ENCODE peak calls at places on chromosomes 11 and 22, in seven cellular contexts. One of them, this sample, is unnamed.

GRCh38 chr11:118290923-118291322 is 13.6 kb upstream of the CD3E start:
- DNase-seq in activated T-helper 1 cell treated with anti-CD3 and anti-CD28 coated beads, Interleukin-12 subunit alpha, Interleukin-12 subunit beta, Interleukin-2, Interleukin-4 antibody, amounts not matched to agents 30 ng/mL and 10 ng/mL and 1 ng/mL, durations not matched to agents 14 hours and 24 hours and 36 hours: peak
- DNase-seq in NCI-H2171 treated with DMSO at 0.1 percent for 48 hours: no peak
- DNase-seq in hypothalamus: no peak
- DNase-seq in brain microvascular endothelial cell: no peak
- DNase-seq in NCI-H774: no peak
- DNase-seq in globus pallidus: peak
- DNase-seq in this sample: peak

GRCh38 chr11:128713595-128713994 is 19.7 kb downstream of the FLI1 start:
- DNase-seq in activated T-helper 1 cell treated with anti-CD3 and anti-CD28 coated beads, Interleukin-12 subunit alpha, Interleukin-12 subunit beta, Interleukin-2, Interleukin-4 antibody, amounts not matched to agents 30 ng/mL and 10 ng/mL and 1 ng/mL, durations not matched to agents 14 hours and 24 hours and 36 hours: no peak
- DNase-seq in NCI-H2171 treated with DMSO at 0.1 percent for 48 hours: no peak
- DNase-seq in hypothalamus: no peak
- DNase-seq in brain microvascular endothelial cell: no peak
- DNase-seq in NCI-H774: no peak
- DNase-seq in globus pallidus: no peak
- DNase-seq in this sample: peak

GRCh38 chr22:23591846-23592245 is 11.8 kb upstream of the IGLL1 start:
- DNase-seq in activated T-helper 1 cell treated with anti-CD3 and anti-CD28 coated beads, Interleukin-12 subunit alpha, Interleukin-12 subunit beta, Interleukin-2, Interleukin-4 antibody, amounts not matched to agents 30 ng/mL and 10 ng/mL and 1 ng/mL, durations not matched to agents 14 hours and 24 hours and 36 hours: no peak
- DNase-seq in NCI-H2171 treated with DMSO at 0.1 percent for 48 hours: no peak
- DNase-seq in hypothalamus: no peak
- DNase-seq in brain microvascular endothelial cell: no peak
- DNase-seq in NCI-H774: no peak
- DNase-seq in globus pallidus: no peak
- DNase-seq in this sample: no peak

GRCh38 chr22:39098576-39098975 is 1.5 kb downstream of the APOBEC3H start:
- DNase-seq in activated T-helper 1 cell treated with anti-CD3 and anti-CD28 coated beads, Interleukin-12 subunit alpha, Interleukin-12 subunit beta, Interleukin-2, Interleukin-4 antibody, amounts not matched to agents 30 ng/mL and 10 ng/mL and 1 ng/mL, durations not matched to agents 14 hours and 24 hours and 36 hours: no peak
- DNase-seq in NCI-H2171 treated with DMSO at 0.1 percent for 48 hours: no peak
- DNase-seq in hypothalamus: no peak
- DNase-seq in brain microvascular endothelial cell: no peak
- DNase-seq in NCI-H774: no peak
- DNase-seq in globus pallidus: no peak
- DNase-seq in this sample: no peak

GRCh38 chr11:47766363-47767227 is 546 bp downstream of the FNBP4 start:
- DNase-seq in activated T-helper 1 cell treated with anti-CD3 and anti-CD28 coated beads, Interleukin-12 subunit alpha, Interleukin-12 subunit beta, Interleukin-2, Interleukin-4 antibody, amounts not matched to agents 30 ng/mL and 10 ng/mL and 1 ng/mL, durations not matched to agents 14 hours and 24 hours and 36 hours: peak
- DNase-seq in NCI-H2171 treated with DMSO at 0.1 percent for 48 hours: peak
- DNase-seq in hypothalamus: peak
- DNase-seq in brain microvascular endothelial cell: peak
- DNase-seq in NCI-H774: peak
- DNase-seq in globus pallidus: peak
- DNase-seq in this sample: peak

GRCh38 chr11:73234403-73235181 is 16.5 kb downstream of the P2RY2 start:
- DNase-seq in activated T-helper 1 cell treated with anti-CD3 and anti-CD28 coated beads, Interleukin-12 subunit alpha, Interleukin-12 subunit beta, Interleukin-2, Interleukin-4 antibody, amounts not matched to agents 30 ng/mL and 10 ng/mL and 1 ng/mL, durations not matched to agents 14 hours and 24 hours and 36 hours: no peak
- DNase-seq in NCI-H2171 treated with DMSO at 0.1 percent for 48 hours: no peak
- DNase-seq in hypothalamus: no peak
- DNase-seq in brain microvascular endothelial cell: no peak
- DNase-seq in NCI-H774: no peak
- DNase-seq in globus pallidus: no peak
- DNase-seq in this sample: no peak

GRCh38 chr11:88338223-88338661 is 706 bp upstream of the CTSC start:
- DNase-seq in activated T-helper 1 cell treated with anti-CD3 and anti-CD28 coated beads, Interleukin-12 subunit alpha, Interleukin-12 subunit beta, Interleukin-2, Interleukin-4 antibody, amounts not matched to agents 30 ng/mL and 10 ng/mL and 1 ng/mL, durations not matched to agents 14 hours and 24 hours and 36 hours: peak
- DNase-seq in NCI-H2171 treated with DMSO at 0.1 percent for 48 hours: no peak
- DNase-seq in hypothalamus: peak
- DNase-seq in brain microvascular endothelial cell: peak
- DNase-seq in NCI-H774: no peak
- DNase-seq in globus pallidus: peak
- DNase-seq in this sample: peak

GRCh38 chr11:116772443-116773202 is at the start of gene BUD13:
- DNase-seq in activated T-helper 1 cell treated with anti-CD3 and anti-CD28 coated beads, Interleukin-12 subunit alpha, Interleukin-12 subunit beta, Interleukin-2, Interleukin-4 antibody, amounts not matched to agents 30 ng/mL and 10 ng/mL and 1 ng/mL, durations not matched to agents 14 hours and 24 hours and 36 hours: peak
- DNase-seq in NCI-H2171 treated with DMSO at 0.1 percent for 48 hours: peak
- DNase-seq in hypothalamus: peak
- DNase-seq in brain microvascular endothelial cell: peak
- DNase-seq in NCI-H774: peak
- DNase-seq in globus pallidus: peak
- DNase-seq in this sample: peak

GRCh38 chr11:78008174-78008573 is 13.7 kb upstream of the INTS4 start:
- DNase-seq in activated T-helper 1 cell treated with anti-CD3 and anti-CD28 coated beads, Interleukin-12 subunit alpha, Interleukin-12 subunit beta, Interleukin-2, Interleukin-4 antibody, amounts not matched to agents 30 ng/mL and 10 ng/mL and 1 ng/mL, durations not matched to agents 14 hours and 24 hours and 36 hours: no peak
- DNase-seq in NCI-H2171 treated with DMSO at 0.1 percent for 48 hours: peak
- DNase-seq in hypothalamus: no peak
- DNase-seq in brain microvascular endothelial cell: no peak
- DNase-seq in NCI-H774: no peak
- DNase-seq in globus pallidus: no peak
- DNase-seq in this sample: no peak

GRCh38 chr22:38699784-38700183 is 959 bp downstream of the JOSD1 start:
- DNase-seq in activated T-helper 1 cell treated with anti-CD3 and anti-CD28 coated beads, Interleukin-12 subunit alpha, Interleukin-12 subunit beta, Interleukin-2, Interleukin-4 antibody, amounts not matched to agents 30 ng/mL and 10 ng/mL and 1 ng/mL, durations not matched to agents 14 hours and 24 hours and 36 hours: no peak
- DNase-seq in NCI-H2171 treated with DMSO at 0.1 percent for 48 hours: no peak
- DNase-seq in hypothalamus: no peak
- DNase-seq in brain microvascular endothelial cell: no peak
- DNase-seq in NCI-H774: no peak
- DNase-seq in globus pallidus: no peak
- DNase-seq in this sample: peak

GRCh38 chr11:123588117-123588815 is 66.2 kb downstream of the SCN3B start:
- DNase-seq in activated T-helper 1 cell treated with anti-CD3 and anti-CD28 coated beads, Interleukin-12 subunit alpha, Interleukin-12 subunit beta, Interleukin-2, Interleukin-4 antibody, amounts not matched to agents 30 ng/mL and 10 ng/mL and 1 ng/mL, durations not matched to agents 14 hours and 24 hours and 36 hours: no peak
- DNase-seq in NCI-H2171 treated with DMSO at 0.1 percent for 48 hours: no peak
- DNase-seq in hypothalamus: no peak
- DNase-seq in brain microvascular endothelial cell: no peak
- DNase-seq in NCI-H774: no peak
- DNase-seq in globus pallidus: no peak
- DNase-seq in this sample: no peak

GRCh38 chr11:6538892-6539291 is 41.8 kb downstream of the DNHD1 start:
- DNase-seq in activated T-helper 1 cell treated with anti-CD3 and anti-CD28 coated beads, Interleukin-12 subunit alpha, Interleukin-12 subunit beta, Interleukin-2, Interleukin-4 antibody, amounts not matched to agents 30 ng/mL and 10 ng/mL and 1 ng/mL, durations not matched to agents 14 hours and 24 hours and 36 hours: no peak
- DNase-seq in NCI-H2171 treated with DMSO at 0.1 percent for 48 hours: no peak
- DNase-seq in hypothalamus: no peak
- DNase-seq in brain microvascular endothelial cell: no peak
- DNase-seq in NCI-H774: no peak
- DNase-seq in globus pallidus: no peak
- DNase-seq in this sample: no peak

GRCh38 chr22:30843245-30843644 is 125.3 kb downstream of the MORC2 start:
- DNase-seq in activated T-helper 1 cell treated with anti-CD3 and anti-CD28 coated beads, Interleukin-12 subunit alpha, Interleukin-12 subunit beta, Interleukin-2, Interleukin-4 antibody, amounts not matched to agents 30 ng/mL and 10 ng/mL and 1 ng/mL, durations not matched to agents 14 hours and 24 hours and 36 hours: no peak
- DNase-seq in NCI-H2171 treated with DMSO at 0.1 percent for 48 hours: no peak
- DNase-seq in hypothalamus: no peak
- DNase-seq in brain microvascular endothelial cell: no peak
- DNase-seq in NCI-H774: no peak
- DNase-seq in globus pallidus: no peak
- DNase-seq in this sample: no peak

GRCh38 chr22:29136715-29137700 is 64.2 kb downstream of the KREMEN1 start:
- DNase-seq in activated T-helper 1 cell treated with anti-CD3 and anti-CD28 coated beads, Interleukin-12 subunit alpha, Interleukin-12 subunit beta, Interleukin-2, Interleukin-4 antibody, amounts not matched to agents 30 ng/mL and 10 ng/mL and 1 ng/mL, durations not matched to agents 14 hours and 24 hours and 36 hours: no peak
- DNase-seq in NCI-H2171 treated with DMSO at 0.1 percent for 48 hours: peak
- DNase-seq in hypothalamus: no peak
- DNase-seq in brain microvascular endothelial cell: no peak
- DNase-seq in NCI-H774: no peak
- DNase-seq in globus pallidus: no peak
- DNase-seq in this sample: no peak

GRCh38 chr22:40418366-40419201 is 48.2 kb downstream of the SGSM3 start:
- DNase-seq in activated T-helper 1 cell treated with anti-CD3 and anti-CD28 coated beads, Interleukin-12 subunit alpha, Interleukin-12 subunit beta, Interleukin-2, Interleukin-4 antibody, amounts not matched to agents 30 ng/mL and 10 ng/mL and 1 ng/mL, durations not matched to agents 14 hours and 24 hours and 36 hours: no peak
- DNase-seq in NCI-H2171 treated with DMSO at 0.1 percent for 48 hours: peak
- DNase-seq in hypothalamus: peak
- DNase-seq in brain microvascular endothelial cell: no peak
- DNase-seq in NCI-H774: no peak
- DNase-seq in globus pallidus: peak
- DNase-seq in this sample: peak

GRCh38 chr11:937853-938261 is 12.2 kb downstream of the AP2A2 start:
- DNase-seq in activated T-helper 1 cell treated with anti-CD3 and anti-CD28 coated beads, Interleukin-12 subunit alpha, Interleukin-12 subunit beta, Interleukin-2, Interleukin-4 antibody, amounts not matched to agents 30 ng/mL and 10 ng/mL and 1 ng/mL, durations not matched to agents 14 hours and 24 hours and 36 hours: no peak
- DNase-seq in NCI-H2171 treated with DMSO at 0.1 percent for 48 hours: no peak
- DNase-seq in hypothalamus: no peak
- DNase-seq in brain microvascular endothelial cell: no peak
- DNase-seq in NCI-H774: no peak
- DNase-seq in globus pallidus: no peak
- DNase-seq in this sample: peak

GRCh38 chr11:133918606-133919260 is 38.0 kb downstream of the IGSF9B start:
- DNase-seq in activated T-helper 1 cell treated with anti-CD3 and anti-CD28 coated beads, Interleukin-12 subunit alpha, Interleukin-12 subunit beta, Interleukin-2, Interleukin-4 antibody, amounts not matched to agents 30 ng/mL and 10 ng/mL and 1 ng/mL, durations not matched to agents 14 hours and 24 hours and 36 hours: no peak
- DNase-seq in NCI-H2171 treated with DMSO at 0.1 percent for 48 hours: no peak
- DNase-seq in hypothalamus: no peak
- DNase-seq in brain microvascular endothelial cell: no peak
- DNase-seq in NCI-H774: no peak
- DNase-seq in globus pallidus: no peak
- DNase-seq in this sample: no peak

GRCh38 chr11:69953356-69953755 is 124.8 kb upstream of the ANO1 start:
- DNase-seq in activated T-helper 1 cell treated with anti-CD3 and anti-CD28 coated beads, Interleukin-12 subunit alpha, Interleukin-12 subunit beta, Interleukin-2, Interleukin-4 antibody, amounts not matched to agents 30 ng/mL and 10 ng/mL and 1 ng/mL, durations not matched to agents 14 hours and 24 hours and 36 hours: no peak
- DNase-seq in NCI-H2171 treated with DMSO at 0.1 percent for 48 hours: no peak
- DNase-seq in hypothalamus: no peak
- DNase-seq in brain microvascular endothelial cell: no peak
- DNase-seq in NCI-H774: no peak
- DNase-seq in globus pallidus: no peak
- DNase-seq in this sample: no peak

GRCh38 chr11:111406091-111406490 is 27.0 kb upstream of the POU2AF1 start:
- DNase-seq in activated T-helper 1 cell treated with anti-CD3 and anti-CD28 coated beads, Interleukin-12 subunit alpha, Interleukin-12 subunit beta, Interleukin-2, Interleukin-4 antibody, amounts not matched to agents 30 ng/mL and 10 ng/mL and 1 ng/mL, durations not matched to agents 14 hours and 24 hours and 36 hours: no peak
- DNase-seq in NCI-H2171 treated with DMSO at 0.1 percent for 48 hours: no peak
- DNase-seq in hypothalamus: no peak
- DNase-seq in brain microvascular endothelial cell: no peak
- DNase-seq in NCI-H774: no peak
- DNase-seq in globus pallidus: no peak
- DNase-seq in this sample: no peak

GRCh38 chr22:46596032-46596441 is 24.1 kb upstream of the GRAMD4 start:
- DNase-seq in activated T-helper 1 cell treated with anti-CD3 and anti-CD28 coated beads, Interleukin-12 subunit alpha, Interleukin-12 subunit beta, Interleukin-2, Interleukin-4 antibody, amounts not matched to agents 30 ng/mL and 10 ng/mL and 1 ng/mL, durations not matched to agents 14 hours and 24 hours and 36 hours: no peak
- DNase-seq in NCI-H2171 treated with DMSO at 0.1 percent for 48 hours: no peak
- DNase-seq in hypothalamus: no peak
- DNase-seq in brain microvascular endothelial cell: no peak
- DNase-seq in NCI-H774: no peak
- DNase-seq in globus pallidus: no peak
- DNase-seq in this sample: peak

GRCh38 chr11:102269927-102270326 is 47.4 kb upstream of the BIRC3 start:
- DNase-seq in activated T-helper 1 cell treated with anti-CD3 and anti-CD28 coated beads, Interleukin-12 subunit alpha, Interleukin-12 subunit beta, Interleukin-2, Interleukin-4 antibody, amounts not matched to agents 30 ng/mL and 10 ng/mL and 1 ng/mL, durations not matched to agents 14 hours and 24 hours and 36 hours: no peak
- DNase-seq in NCI-H2171 treated with DMSO at 0.1 percent for 48 hours: no peak
- DNase-seq in hypothalamus: no peak
- DNase-seq in brain microvascular endothelial cell: peak
- DNase-seq in NCI-H774: no peak
- DNase-seq in globus pallidus: no peak
- DNase-seq in this sample: no peak

GRCh38 chr11:111324277-111324720 is 26.0 kb downstream of the POU2AF3 start:
- DNase-seq in activated T-helper 1 cell treated with anti-CD3 and anti-CD28 coated beads, Interleukin-12 subunit alpha, Interleukin-12 subunit beta, Interleukin-2, Interleukin-4 antibody, amounts not matched to agents 30 ng/mL and 10 ng/mL and 1 ng/mL, durations not matched to agents 14 hours and 24 hours and 36 hours: no peak
- DNase-seq in NCI-H2171 treated with DMSO at 0.1 percent for 48 hours: no peak
- DNase-seq in hypothalamus: no peak
- DNase-seq in brain microvascular endothelial cell: no peak
- DNase-seq in NCI-H774: no peak
- DNase-seq in globus pallidus: no peak
- DNase-seq in this sample: no peak

GRCh38 chr22:22684605-22685561 is 40.5 kb downstream of the GGTLC2 start:
- DNase-seq in activated T-helper 1 cell treated with anti-CD3 and anti-CD28 coated beads, Interleukin-12 subunit alpha, Interleukin-12 subunit beta, Interleukin-2, Interleukin-4 antibody, amounts not matched to agents 30 ng/mL and 10 ng/mL and 1 ng/mL, durations not matched to agents 14 hours and 24 hours and 36 hours: no peak
- DNase-seq in NCI-H2171 treated with DMSO at 0.1 percent for 48 hours: no peak
- DNase-seq in hypothalamus: no peak
- DNase-seq in brain microvascular endothelial cell: peak
- DNase-seq in NCI-H774: peak
- DNase-seq in globus pallidus: no peak
- DNase-seq in this sample: peak

GRCh38 chr11:2138436-2139117 is 612 bp downstream of the IGF2 start:
- DNase-seq in activated T-helper 1 cell treated with anti-CD3 and anti-CD28 coated beads, Interleukin-12 subunit alpha, Interleukin-12 subunit beta, Interleukin-2, Interleukin-4 antibody, amounts not matched to agents 30 ng/mL and 10 ng/mL and 1 ng/mL, durations not matched to agents 14 hours and 24 hours and 36 hours: no peak
- DNase-seq in NCI-H2171 treated with DMSO at 0.1 percent for 48 hours: no peak
- DNase-seq in hypothalamus: no peak
- DNase-seq in brain microvascular endothelial cell: no peak
- DNase-seq in NCI-H774: no peak
- DNase-seq in globus pallidus: no peak
- DNase-seq in this sample: no peak

GRCh38 chr22:43346521-43346929 is 3.4 kb upstream of the SCUBE1 start:
- DNase-seq in activated T-helper 1 cell treated with anti-CD3 and anti-CD28 coated beads, Interleukin-12 subunit alpha, Interleukin-12 subunit beta, Interleukin-2, Interleukin-4 antibody, amounts not matched to agents 30 ng/mL and 10 ng/mL and 1 ng/mL, durations not matched to agents 14 hours and 24 hours and 36 hours: peak
- DNase-seq in NCI-H2171 treated with DMSO at 0.1 percent for 48 hours: peak
- DNase-seq in hypothalamus: peak
- DNase-seq in brain microvascular endothelial cell: peak
- DNase-seq in NCI-H774: no peak
- DNase-seq in globus pallidus: peak
- DNase-seq in this sample: peak

GRCh38 chr22:27213766-27214581 is 556.6 kb downstream of the MIAT start:
- DNase-seq in activated T-helper 1 cell treated with anti-CD3 and anti-CD28 coated beads, Interleukin-12 subunit alpha, Interleukin-12 subunit beta, Interleukin-2, Interleukin-4 antibody, amounts not matched to agents 30 ng/mL and 10 ng/mL and 1 ng/mL, durations not matched to agents 14 hours and 24 hours and 36 hours: no peak
- DNase-seq in NCI-H2171 treated with DMSO at 0.1 percent for 48 hours: no peak
- DNase-seq in hypothalamus: no peak
- DNase-seq in brain microvascular endothelial cell: peak
- DNase-seq in NCI-H774: no peak
- DNase-seq in globus pallidus: no peak
- DNase-seq in this sample: no peak

GRCh38 chr11:57619331-57619730 is 21.8 kb downstream of the SERPING1 start:
- DNase-seq in activated T-helper 1 cell treated with anti-CD3 and anti-CD28 coated beads, Interleukin-12 subunit alpha, Interleukin-12 subunit beta, Interleukin-2, Interleukin-4 antibody, amounts not matched to agents 30 ng/mL and 10 ng/mL and 1 ng/mL, durations not matched to agents 14 hours and 24 hours and 36 hours: no peak
- DNase-seq in NCI-H2171 treated with DMSO at 0.1 percent for 48 hours: no peak
- DNase-seq in hypothalamus: no peak
- DNase-seq in brain microvascular endothelial cell: no peak
- DNase-seq in NCI-H774: no peak
- DNase-seq in globus pallidus: no peak
- DNase-seq in this sample: no peak

GRCh38 chr11:12678092-12678491 is 3.9 kb downstream of the TEAD1 start:
- DNase-seq in activated T-helper 1 cell treated with anti-CD3 and anti-CD28 coated beads, Interleukin-12 subunit alpha, Interleukin-12 subunit beta, Interleukin-2, Interleukin-4 antibody, amounts not matched to agents 30 ng/mL and 10 ng/mL and 1 ng/mL, durations not matched to agents 14 hours and 24 hours and 36 hours: no peak
- DNase-seq in NCI-H2171 treated with DMSO at 0.1 percent for 48 hours: no peak
- DNase-seq in hypothalamus: no peak
- DNase-seq in brain microvascular endothelial cell: no peak
- DNase-seq in NCI-H774: no peak
- DNase-seq in globus pallidus: no peak
- DNase-seq in this sample: no peak

GRCh38 chr11:120060512-120060911 is 77.4 kb downstream of the TRIM29 start:
- DNase-seq in activated T-helper 1 cell treated with anti-CD3 and anti-CD28 coated beads, Interleukin-12 subunit alpha, Interleukin-12 subunit beta, Interleukin-2, Interleukin-4 antibody, amounts not matched to agents 30 ng/mL and 10 ng/mL and 1 ng/mL, durations not matched to agents 14 hours and 24 hours and 36 hours: no peak
- DNase-seq in NCI-H2171 treated with DMSO at 0.1 percent for 48 hours: no peak
- DNase-seq in hypothalamus: no peak
- DNase-seq in brain microvascular endothelial cell: no peak
- DNase-seq in NCI-H774: no peak
- DNase-seq in globus pallidus: no peak
- DNase-seq in this sample: no peak